ENCODE peak calls at places on chromosomes 16 and 17, in ten cellular contexts. T, L, D, J, X, C, H, U, G and N are unnamed samples.

GRCh38 chr16:68396481-68396880 is 51.8 kb downstream of the SMPD3 start:
- DNase-seq in J (no peak), U (peak), H (peak), X (peak), D (peak), G (peak), T (peak), L (no peak), C (peak), N (no peak)

GRCh38 chr17:30236807-30237206 is 1.3 kb upstream of the SLC6A4 start:
- DNase-seq in H (peak), C (peak), J (no peak), L (no peak), D (peak), T (peak), X (peak), G (peak), U (peak), N (no peak)

GRCh38 chr16:81707411-81708321 is 71.4 kb upstream of the PLCG2 start:
- DNase-seq in J (peak), U (no peak), C (no peak), X (peak), L (peak), G (no peak), D (peak), T (no peak), H (no peak), N (no peak)

GRCh38 chr16:30561212-30561816 is 3.1 kb upstream of the ZNF764 start:
- DNase-seq in U (no peak), H (no peak), X (peak), G (peak), J (no peak), D (peak), T (no peak), C (no peak), L (no peak), N (peak)

GRCh38 chr16:268141-269053 is 7.3 kb downstream of the RGS11 start:
- DNase-seq in G (no peak), T (no peak), J (no peak), D (no peak), C (no peak), L (no peak), U (no peak), H (no peak), X (no peak), N (no peak)

GRCh38 chr17:51585514-51586104 is 325.3 kb downstream of the UTP18 start:
- DNase-seq in J (no peak), G (peak), C (peak), L (no peak), U (peak), X (peak), T (peak), D (no peak), H (peak), N (no peak)

GRCh38 chr17:19433727-19434340 is 22.8 kb downstream of the RNF112 start:
- DNase-seq in H (no peak), X (no peak), L (no peak), G (no peak), D (no peak), C (no peak), T (no peak), J (no peak), U (no peak), N (no peak)

GRCh38 chr17:79842656-79843474 is 3.6 kb upstream of the CBX4 start:
- DNase-seq in D (peak), X (no peak), G (no peak), L (no peak), T (no peak), H (peak), C (no peak), U (no peak), J (no peak), N (no peak)

GRCh38 chr17:78268960-78269892 is 37.8 kb downstream of the TMEM235 start:
- DNase-seq in H (no peak), L (no peak), G (no peak), D (peak), T (no peak), U (no peak), J (no peak), C (no peak), X (no peak), N (no peak)

GRCh38 chr16:13873835-13874438 is 46.0 kb upstream of the ERCC4 start:
- DNase-seq in U (peak), C (peak), G (no peak), X (no peak), L (peak), T (peak), D (no peak), J (no peak), H (peak), N (no peak)

GRCh38 chr17:2214887-2215615 is 88.5 kb downstream of the SMG6 start:
- DNase-seq in J (no peak), C (no peak), L (no peak), U (no peak), H (peak), G (no peak), X (no peak), D (peak), T (no peak), N (no peak)

GRCh38 chr17:44916781-44917241 is 1.5 kb upstream of the GFAP start:
- DNase-seq in H (no peak), J (no peak), T (no peak), C (no peak), U (peak), X (no peak), G (no peak), L (no peak), D (no peak), N (no peak)

GRCh38 chr17:11996722-11997146 is 541 bp downstream of the ZNF18 start:
- DNase-seq in C (peak), H (peak), L (peak), D (no peak), T (peak), X (peak), J (peak), G (no peak), U (no peak), N (peak)

GRCh38 chr17:55062921-55063320 is 94.4 kb downstream of the STXBP4 start:
- DNase-seq in T (no peak), X (no peak), J (no peak), C (no peak), H (no peak), L (no peak), D (no peak), U (no peak), G (no peak), N (no peak)

GRCh38 chr16:66604376-66605176 is at the start of gene CMTM3:
- DNase-seq in D (peak), J (peak), U (peak), H (peak), L (no peak), T (peak), X (peak), G (peak), C (peak), N (peak)